ENCODE peak calls at places on chromosomes 3 and 15, in four cellular contexts. One of them, this sample, is unnamed.

GRCh38 chr3:44554626-44555592 is at the start of gene ZKSCAN7:
- DNase-seq in H1: peak; percentile 23
- DNase-seq in HCT116: no peak
- DNase-seq in K562: no peak
- DNase-seq in this sample: no peak

GRCh38 chr15:60591491-60592385 is 112.8 kb upstream of the ICE2 start:
- DNase-seq in H1: no peak
- DNase-seq in HCT116: no peak
- DNase-seq in K562: no peak
- DNase-seq in this sample: no peak

GRCh38 chr15:63583027-63583426 is 14.2 kb upstream of the FBXL22 start:
- DNase-seq in H1: no peak
- DNase-seq in HCT116: no peak
- DNase-seq in K562: no peak
- DNase-seq in this sample: no peak

GRCh38 chr3:23452408-23452807 is 249.3 kb downstream of the UBE2E2 start:
- DNase-seq in H1: no peak
- DNase-seq in HCT116: no peak
- DNase-seq in K562: no peak
- DNase-seq in this sample: no peak

GRCh38 chr15:101003076-101003475 is 83.9 kb downstream of the LRRK1 start:
- DNase-seq in H1: no peak
- DNase-seq in HCT116: no peak
- DNase-seq in K562: no peak
- DNase-seq in this sample: no peak

GRCh38 chr3:146970236-146970635 is 365.1 kb upstream of the PLSCR5 start:
- DNase-seq in H1: no peak
- DNase-seq in HCT116: no peak
- DNase-seq in K562: no peak
- DNase-seq in this sample: no peak

GRCh38 chr3:64042952-64043351 is 19.7 kb upstream of the PSMD6 start:
- DNase-seq in H1: no peak
- DNase-seq in HCT116: no peak
- DNase-seq in K562: no peak
- DNase-seq in this sample: no peak

GRCh38 chr3:67897686-67898336 is 243.4 kb upstream of the SUCLG2 start:
- DNase-seq in H1: no peak
- DNase-seq in HCT116: no peak
- DNase-seq in K562: no peak
- DNase-seq in this sample: no peak

GRCh38 chr3:59006791-59007517 is 42.9 kb downstream of the CFAP20DC start:
- DNase-seq in H1: no peak
- DNase-seq in HCT116: no peak
- DNase-seq in K562: peak; percentile 12
- DNase-seq in this sample: no peak

GRCh38 chr3:3798641-3799113 is 554 bp upstream of the LRRN1 start:
- DNase-seq in H1: peak; percentile 10
- DNase-seq in HCT116: no peak
- DNase-seq in K562: no peak
- DNase-seq in this sample: no peak

GRCh38 chr15:64561997-64562396 is 101.6 kb downstream of the ZNF609 start:
- DNase-seq in H1: no peak
- DNase-seq in HCT116: no peak
- DNase-seq in K562: no peak
- DNase-seq in this sample: no peak

GRCh38 chr3:72571052-72571451 is 277.2 kb downstream of the SHQ1 start:
- DNase-seq in H1: no peak
- DNase-seq in HCT116: no peak
- DNase-seq in K562: no peak
- DNase-seq in this sample: no peak

GRCh38 chr15:101808201-101808600 is 3.8 kb upstream of the OR4F15 start:
- DNase-seq in H1: no peak
- DNase-seq in HCT116: no peak
- DNase-seq in K562: no peak
- DNase-seq in this sample: no peak

GRCh38 chr15:74584779-74585178 is 30.9 kb upstream of the CLK3 start:
- DNase-seq in H1: no peak
- DNase-seq in HCT116: no peak
- DNase-seq in K562: peak; percentile 78
- DNase-seq in this sample: no peak

GRCh38 chr15:68710536-68710935 is 110.2 kb downstream of the ANP32A start:
- DNase-seq in H1: no peak
- DNase-seq in HCT116: no peak
- DNase-seq in K562: no peak
- DNase-seq in this sample: no peak

GRCh38 chr3:95343228-95343627 is 1280.4 kb downstream of the NSUN3 start:
- DNase-seq in H1: no peak
- DNase-seq in HCT116: no peak
- DNase-seq in K562: no peak
- DNase-seq in this sample: no peak

GRCh38 chr15:88476635-88477038 is 9.1 kb downstream of the MRPS11 start:
- DNase-seq in H1: no peak
- DNase-seq in HCT116: peak; percentile 15
- DNase-seq in K562: peak; percentile 66
- DNase-seq in this sample: no peak

DNA sequence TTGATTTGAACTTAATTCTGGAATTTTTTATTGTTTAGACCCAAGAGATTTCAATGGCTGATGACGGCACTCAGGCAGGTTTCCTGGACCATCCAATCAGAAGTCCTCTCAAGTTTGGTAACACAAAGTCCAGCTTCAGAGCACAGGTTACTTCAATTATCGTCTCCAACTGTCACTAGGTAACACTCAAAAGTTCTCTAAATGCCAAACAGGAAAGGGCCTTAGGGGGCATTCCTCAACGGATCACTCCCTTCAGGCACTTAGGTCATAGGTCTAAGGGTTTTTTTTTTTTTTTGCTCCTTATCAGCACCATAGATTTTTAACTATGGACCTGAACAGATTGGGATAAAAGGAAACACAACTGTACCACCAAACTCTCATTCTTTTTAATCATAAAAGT is 85.8 kb downstream of the MEIS2 start:
- DNase-seq in H1: no peak
- DNase-seq in HCT116: no peak
- DNase-seq in K562: no peak
- DNase-seq in this sample: no peak
- TF ChIP-seq EGR1 in H1: no peak
- TF ChIP-seq EGR1 in HCT116: no peak
- TF ChIP-seq EGR1 in K562: no peak
- TF ChIP-seq EGR1 in this sample: no peak

GRCh38 chr3:194407423-194407822 is 8.4 kb upstream of the GP5 start:
- DNase-seq in H1: no peak
- DNase-seq in HCT116: no peak
- DNase-seq in K562: peak; percentile 42
- DNase-seq in this sample: no peak
- TF ChIP-seq EGR1 in H1: no peak
- TF ChIP-seq EGR1 in HCT116: no peak
- TF ChIP-seq EGR1 in K562: no peak
- TF ChIP-seq EGR1 in this sample: no peak

DNA sequence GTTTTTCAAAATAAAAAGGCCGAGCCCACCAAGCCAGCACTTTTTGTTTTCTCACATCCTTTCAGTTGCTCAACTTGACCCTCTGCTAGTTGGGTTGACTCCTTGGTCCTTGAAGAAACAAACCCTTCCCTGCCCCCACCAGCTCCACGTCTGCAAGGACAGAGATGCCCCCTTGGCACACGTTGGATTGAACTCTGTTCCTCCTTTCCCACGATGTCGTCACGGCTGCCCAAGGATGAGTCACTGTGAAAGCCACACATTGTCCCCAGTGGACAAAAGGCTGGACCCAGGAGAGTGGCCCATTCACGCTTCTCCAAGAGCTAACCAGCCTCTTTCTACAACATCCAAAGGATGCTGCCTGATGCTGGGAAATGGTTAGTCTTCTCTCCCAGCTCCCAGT is 43.0 kb upstream of the SPATA12 start:
- DNase-seq in H1: no peak
- DNase-seq in HCT116: peak; percentile 43
- DNase-seq in K562: no peak
- DNase-seq in this sample: no peak
- TF ChIP-seq EGR1 in H1: no peak
- TF ChIP-seq EGR1 in HCT116: no peak
- TF ChIP-seq EGR1 in K562: no peak
- TF ChIP-seq EGR1 in this sample: no peak

GRCh38 chr3:113150253-113150652 is 61.1 kb upstream of the BOC start:
- DNase-seq in H1: no peak
- DNase-seq in HCT116: no peak
- DNase-seq in K562: no peak
- DNase-seq in this sample: no peak

GRCh38 chr3:113147608-113148306 is 63.6 kb upstream of the BOC start:
- DNase-seq in H1: no peak
- DNase-seq in HCT116: no peak
- DNase-seq in K562: no peak
- DNase-seq in this sample: no peak

GRCh38 chr3:113148814-113149213 is 62.5 kb upstream of the BOC start:
- DNase-seq in H1: no peak
- DNase-seq in HCT116: no peak
- DNase-seq in K562: no peak
- DNase-seq in this sample: no peak

GRCh38 chr3:113151475-113152031 is 59.8 kb upstream of the BOC start:
- DNase-seq in H1: no peak
- DNase-seq in HCT116: no peak
- DNase-seq in K562: no peak
- DNase-seq in this sample: no peak

DNA sequence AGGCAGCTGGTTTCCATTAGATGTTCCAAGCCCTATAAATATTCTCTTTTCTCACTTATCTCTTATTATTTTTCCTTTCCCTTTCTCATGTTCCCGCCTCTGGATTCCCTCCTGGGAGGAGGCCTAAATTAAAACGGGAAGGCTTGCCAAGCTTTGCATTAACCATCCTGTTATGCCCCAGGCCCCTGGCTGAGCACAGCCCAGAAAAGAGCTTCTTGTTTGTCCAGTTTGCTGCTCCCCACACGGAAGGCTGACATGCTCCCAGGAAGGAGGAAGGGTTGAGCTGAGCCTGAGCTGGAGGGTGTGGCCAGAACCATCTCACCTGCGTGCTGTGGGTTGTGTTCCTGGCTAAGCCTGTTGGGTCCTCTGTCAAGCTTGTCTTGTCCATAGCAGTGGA is 63.1 kb upstream of the BOC start:
- DNase-seq in H1: no peak
- DNase-seq in HCT116: no peak
- DNase-seq in K562: no peak
- DNase-seq in this sample: no peak
- TF ChIP-seq EGR1 in H1: no peak
- TF ChIP-seq EGR1 in HCT116: no peak
- TF ChIP-seq EGR1 in K562: no peak
- TF ChIP-seq EGR1 in this sample: no peak

DNA sequence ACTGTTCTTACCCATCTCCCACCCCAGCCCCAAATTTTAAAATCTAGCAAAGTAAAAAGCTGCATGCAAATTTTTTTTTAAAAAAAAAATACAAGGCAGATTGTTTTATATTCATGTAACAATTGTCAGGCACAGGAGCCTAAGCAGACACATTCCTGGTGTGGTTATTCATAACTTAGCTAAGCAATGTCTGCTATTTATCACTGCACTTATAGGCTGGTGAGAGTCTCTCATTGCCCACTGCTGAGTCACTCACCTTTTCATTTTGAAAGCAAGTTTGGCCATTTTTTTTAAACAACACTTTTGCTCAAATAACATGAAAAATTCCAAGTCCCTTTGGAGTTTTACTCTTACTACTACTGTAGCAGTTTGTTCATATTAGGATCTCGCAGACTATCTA is 413.9 kb downstream of the RBMS3 start:
- DNase-seq in H1: no peak
- DNase-seq in HCT116: peak; percentile 42
- DNase-seq in K562: no peak
- DNase-seq in this sample: no peak
- TF ChIP-seq EGR1 in H1: no peak
- TF ChIP-seq EGR1 in HCT116: no peak
- TF ChIP-seq EGR1 in K562: no peak
- TF ChIP-seq EGR1 in this sample: no peak

This sample was measured in GM12878.